ENCODE peak calls at places on chromosome 17, in eight cellular contexts. A is NT2/D1; H is esophagus squamous epithelium; K is adipocyte; Z is kidney; X is CD8-positive, alpha-beta T cell; R is sigmoid colon; E is prostate gland. O is an unnamed sample. For H3K4me1 and H3K36me3, the result is how much of the 10 kb centered on the place peaks cover.

GRCh38 chr17:58244958-58245357 is 6.6 kb downstream of the LPO start:
- DNase-seq in A (no peak), H (no peak), K (no peak), Z (no peak), X (no peak), R (no peak), E (no peak), O (no peak)

GRCh38 chr17:40086150-40087044 is 14.0 kb downstream of the NR1D1 start:
- DNase-seq in A (no peak), H (no peak), K (peak), Z (no peak), X (peak), R (no peak), E (no peak), O (peak)

GRCh38 chr17:50916708-50917417 is 50.7 kb upstream of the TOB1 start:
- DNase-seq in A (no peak), H (no peak), K (no peak), Z (no peak), X (no peak), R (no peak), E (no peak), O (no peak)

GRCh38 chr17:73436966-73437365 is 125.2 kb upstream of the CDC42EP4 start:
- DNase-seq in A (no peak), H (no peak), K (no peak), Z (peak), X (no peak), R (no peak), E (no peak), O (peak)

GRCh38 chr17:69506489-69506888 is 92.0 kb downstream of the MAP2K6 start:
- DNase-seq in A (no peak), H (no peak), K (no peak), Z (no peak), X (no peak), R (no peak), E (no peak), O (peak)

GRCh38 chr17:2064980-2065785 is 10.3 kb downstream of the HIC1 start:
- DNase-seq in A (no peak), H (no peak), K (peak), Z (peak), X (peak), R (no peak), E (no peak), O (peak)

GRCh38 chr17:50346313-50347086 is 574 bp downstream of the XYLT2 start:
- DNase-seq in A (no peak), H (no peak), K (peak), Z (peak), X (no peak), R (peak), E (peak), O (no peak)

GRCh38 chr17:59607817-59608403 is 11.8 kb upstream of the CLTC start:
- DNase-seq in A (no peak), H (no peak), K (no peak), Z (no peak), X (peak), R (no peak), E (no peak), O (peak)

GRCh38 chr17:3594056-3594810 is 15.0 kb downstream of the TRPV1 start:
- DNase-seq in A (no peak), H (no peak), K (peak), Z (peak), X (no peak), R (no peak), E (no peak), O (no peak)

GRCh38 chr17:77330602-77331081 is 189.9 kb downstream of the SEC14L1 start:
- DNase-seq in A (no peak), H (no peak), K (no peak), Z (peak), X (no peak), R (peak), E (no peak), O (no peak)

GRCh38 chr17:78128616-78129384 is at the start of gene TMC6:
- DNase-seq in A (no peak), H (no peak), K (peak), Z (peak), X (peak), R (peak), E (peak), O (peak)

GRCh38 chr17:2929881-2930533 is 133.4 kb downstream of the OR1D5 start:
- DNase-seq in A (peak), H (no peak), K (no peak), Z (no peak), X (peak), R (no peak), E (no peak), O (peak)

GRCh38 chr17:78045316-78045715 is 83.2 kb downstream of the TMC6 start:
- DNase-seq in A (no peak), H (no peak), K (no peak), Z (no peak), X (no peak), R (no peak), E (no peak), O (no peak)

GRCh38 chr17:46733837-46734516 is 84.5 kb downstream of the WNT3 start:
- DNase-seq in A (no peak), H (no peak), K (no peak), Z (no peak), X (no peak), R (no peak), E (no peak), O (no peak)

GRCh38 chr17:81164464-81165245 is 652 bp upstream of the PVALEF start:
- DNase-seq in A (no peak), H (no peak), K (no peak), Z (no peak), X (no peak), R (peak), E (peak), O (no peak)

GRCh38 chr17:81166033-81166472 is at the start of gene AATK:
- DNase-seq in A (no peak), H (no peak), K (peak), Z (no peak), X (no peak), R (no peak), E (no peak), O (no peak)

GRCh38 chr17:81163703-81164413 is 1.4 kb upstream of the PVALEF start:
- DNase-seq in A (no peak), H (no peak), K (no peak), Z (peak), X (no peak), R (no peak), E (no peak), O (no peak)

GRCh38 chr17:81167194-81167524 is 1.1 kb upstream of the AATK start:
- DNase-seq in A (no peak), H (no peak), K (no peak), Z (no peak), X (no peak), R (no peak), E (no peak), O (no peak)

DNA sequence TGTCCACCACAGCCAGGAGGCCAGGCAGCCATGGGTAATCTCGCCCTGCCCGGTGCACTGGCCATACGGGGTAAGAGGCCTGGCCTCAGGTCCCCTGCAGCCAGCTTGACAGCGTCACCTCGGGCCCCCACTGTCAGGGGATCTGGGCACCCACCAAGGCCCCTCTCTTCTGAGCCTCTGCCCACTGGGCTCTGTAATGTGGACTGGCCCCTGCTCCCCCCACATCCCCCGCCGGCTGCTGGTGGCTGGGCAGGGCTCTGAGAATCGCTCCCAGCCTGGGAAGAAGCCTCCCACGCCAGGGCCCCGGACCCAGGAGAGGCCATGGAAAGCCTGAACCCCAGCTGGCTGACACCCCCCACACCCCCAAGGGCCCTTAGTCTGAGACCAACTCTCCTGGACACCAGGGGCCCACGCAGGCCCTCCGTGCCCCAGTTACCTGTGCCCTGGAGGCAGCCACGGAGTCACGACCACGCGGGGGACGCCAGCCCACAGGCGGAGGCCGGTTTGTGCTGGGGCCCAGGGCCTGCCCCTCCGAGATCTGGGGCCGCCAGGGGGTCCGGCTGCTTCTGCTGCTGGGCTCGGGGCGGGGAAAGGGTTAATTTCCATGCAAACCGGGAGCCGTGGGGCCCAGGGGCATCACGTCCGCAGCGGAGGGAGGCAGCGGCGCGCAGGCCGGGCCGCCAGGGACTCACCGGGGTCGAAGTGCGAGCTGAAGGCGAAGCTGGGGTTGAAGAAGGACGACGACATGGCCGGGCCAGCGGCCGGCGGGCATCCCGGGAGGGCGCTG is at the start of gene PVALEF:
- DNase-seq in A (no peak), H (no peak), K (no peak), Z (peak), X (no peak), R (peak), E (no peak), O (no peak)
- H3K4me1 ChIP-seq in A (under half), H (under half), K (under half), Z (under half), X (under half), R (under half), E (under half), O (under half)

DNA sequence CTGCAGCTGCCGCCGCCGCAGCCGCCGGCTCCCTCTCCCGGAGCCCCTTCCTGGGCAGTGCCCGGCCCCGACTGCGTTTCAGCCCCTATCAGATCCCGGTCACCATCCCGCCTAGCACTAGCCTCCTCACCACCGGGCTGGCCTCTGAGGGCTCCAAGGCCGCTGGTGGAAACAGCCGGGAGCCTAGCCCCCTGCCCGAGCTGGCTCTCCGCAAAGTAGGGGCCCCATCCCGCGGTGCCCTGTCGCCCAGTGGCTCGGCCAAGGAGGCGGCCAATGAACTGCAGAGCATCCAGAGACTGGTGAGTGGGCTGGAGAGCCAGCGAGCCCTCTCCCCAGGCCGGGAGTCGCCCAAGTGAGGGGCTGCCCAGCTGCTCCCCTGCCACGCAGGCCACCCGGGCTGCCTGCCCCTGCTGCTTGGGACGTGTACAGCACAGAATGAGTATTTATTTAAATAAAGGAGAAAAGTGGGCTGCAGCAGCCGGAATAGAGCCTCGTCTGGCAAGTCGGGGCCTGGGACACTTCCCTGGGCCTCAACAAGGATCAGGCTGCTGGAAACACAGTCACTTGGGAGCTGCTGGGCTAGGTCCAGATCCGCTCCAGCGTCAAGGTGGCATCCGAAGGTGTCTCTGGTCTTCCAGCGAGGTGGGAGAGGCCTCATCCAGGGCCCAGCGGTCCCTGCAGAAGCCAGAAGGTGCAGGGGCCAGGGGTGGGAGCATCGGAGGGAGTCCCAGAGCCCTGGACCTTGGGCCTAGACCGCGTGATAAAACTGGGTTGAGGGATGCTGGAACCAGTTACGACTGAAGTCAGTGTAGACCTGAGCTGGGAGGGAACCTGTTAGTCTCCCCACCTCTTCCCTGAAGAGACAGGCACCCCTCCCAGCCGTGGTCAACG is 8.8 kb downstream of the TBX2 start:
- DNase-seq in A (no peak), H (no peak), K (peak), Z (peak), X (no peak), R (peak), E (no peak), O (no peak)
- H3K36me3 ChIP-seq in A (under half), H (under half), K (under half), Z (under half), X (under half), R (under half), E (under half), O (under half)

GRCh38 chr17:55533611-55534010 is 22.4 kb upstream of the SMIM36 start:
- DNase-seq in A (no peak), H (no peak), K (peak), Z (no peak), X (no peak), R (no peak), E (no peak), O (no peak)
- H3K4me1 ChIP-seq in A (under half), H (under half), K (under half), Z (under half), X (under half), R (under half), E (under half), O (under half)

DNA sequence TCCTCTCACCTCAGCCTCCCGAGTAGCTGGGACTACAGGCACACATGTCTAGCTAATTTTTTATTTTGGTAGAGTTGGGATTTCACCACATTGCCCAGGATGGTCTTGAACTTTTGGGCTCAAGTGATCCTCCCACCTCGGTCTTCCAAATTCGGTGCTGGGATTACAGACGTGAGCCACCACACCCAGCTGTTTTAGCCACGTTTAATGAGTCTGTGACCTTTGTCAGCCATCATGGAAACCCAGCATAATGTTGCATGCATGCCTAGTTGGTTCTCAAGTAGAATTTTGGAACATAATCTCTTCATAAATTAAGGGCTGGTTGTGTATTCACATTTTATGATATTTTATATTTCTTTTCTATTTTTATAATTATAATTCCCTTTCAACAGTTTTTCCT is 42.0 kb downstream of the GOSR1 start:
- DNase-seq in A (no peak), H (no peak), K (no peak), Z (no peak), X (no peak), R (no peak), E (no peak), O (no peak)
- H3K36me3 ChIP-seq in A (half or more), H (under half), K (under half), Z (under half), X (under half), R (under half), E (under half), O (under half)

GRCh38 chr17:17696871-17697633 is 15.8 kb downstream of the RAI1 start:
- DNase-seq in A (no peak), H (no peak), K (no peak), Z (no peak), X (no peak), R (no peak), E (peak), O (no peak)
- H3K4me1 ChIP-seq in A (under half), H (half or more), K (half or more), Z (half or more), X (under half), R (half or more), E (half or more), O (half or more)

GRCh38 chr17:81456091-81456490 is 56.5 kb downstream of the ACTG1 start:
- DNase-seq in A (no peak), H (no peak), K (no peak), Z (no peak), X (no peak), R (no peak), E (no peak), O (no peak)

GRCh38 chr17:81453712-81454111 is 58.5 kb downstream of the BAHCC1 start:
- DNase-seq in A (no peak), H (no peak), K (no peak), Z (no peak), X (peak), R (no peak), E (no peak), O (no peak)

GRCh38 chr17:81453049-81453448 is 57.8 kb downstream of the BAHCC1 start:
- DNase-seq in A (no peak), H (no peak), K (no peak), Z (no peak), X (no peak), R (no peak), E (no peak), O (peak)

GRCh38 chr17:81455387-81455786 is 57.2 kb downstream of the ACTG1 start:
- DNase-seq in A (no peak), H (no peak), K (no peak), Z (no peak), X (no peak), R (no peak), E (no peak), O (no peak)

GRCh38 chr17:81454473-81454872 is 58.1 kb downstream of the ACTG1 start:
- DNase-seq in A (no peak), H (no peak), K (no peak), Z (no peak), X (no peak), R (no peak), E (no peak), O (no peak)
- H3K36me3 ChIP-seq in A (under half), H (under half), K (under half), Z (under half), X (under half), R (under half), E (under half), O (under half)

GRCh38 chr17:8940866-8941471 is 24.5 kb downstream of the PIK3R5 start:
- DNase-seq in A (no peak), H (no peak), K (no peak), Z (no peak), X (peak), R (no peak), E (no peak), O (no peak)

GRCh38 chr17:8930664-8931063 is 34.8 kb downstream of the PIK3R5 start:
- DNase-seq in A (no peak), H (no peak), K (no peak), Z (no peak), X (no peak), R (no peak), E (no peak), O (no peak)

GRCh38 chr17:8939496-8940334 is 25.8 kb downstream of the PIK3R5 start:
- DNase-seq in A (no peak), H (no peak), K (no peak), Z (no peak), X (no peak), R (no peak), E (no peak), O (no peak)

DNA sequence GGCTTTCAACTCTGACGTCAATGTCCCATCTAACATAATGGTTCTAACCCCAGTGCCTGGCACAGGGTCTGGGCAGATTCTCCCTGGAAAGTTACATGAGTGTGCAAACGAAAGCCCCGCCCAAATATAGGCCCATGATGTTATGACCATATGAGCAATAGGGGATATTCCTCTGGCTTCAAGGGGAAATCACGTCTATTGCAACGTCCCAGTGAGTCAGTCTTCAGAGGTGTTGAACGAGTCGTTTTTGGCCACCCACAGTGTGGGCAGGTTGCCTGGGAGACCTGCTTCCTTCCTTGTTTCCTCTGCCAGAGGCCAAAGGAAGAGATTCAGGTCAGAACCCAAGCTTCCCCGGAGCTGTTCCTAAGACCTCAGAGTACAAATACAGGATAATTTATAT is 30.3 kb downstream of the PIK3R5 start:
- DNase-seq in A (no peak), H (no peak), K (no peak), Z (no peak), X (peak), R (no peak), E (no peak), O (no peak)
- H3K4me1 ChIP-seq in A (under half), H (under half), K (under half), Z (under half), X (under half), R (under half), E (under half), O (under half)

GRCh38 chr17:9918804-9919352 is 13.8 kb upstream of the RCVRN start:
- DNase-seq in A (no peak), H (no peak), K (no peak), Z (no peak), X (no peak), R (no peak), E (no peak), O (no peak)
- H3K36me3 ChIP-seq in A (under half), H (under half), K (under half), Z (under half), X (under half), R (under half), E (under half), O (under half)

DNA sequence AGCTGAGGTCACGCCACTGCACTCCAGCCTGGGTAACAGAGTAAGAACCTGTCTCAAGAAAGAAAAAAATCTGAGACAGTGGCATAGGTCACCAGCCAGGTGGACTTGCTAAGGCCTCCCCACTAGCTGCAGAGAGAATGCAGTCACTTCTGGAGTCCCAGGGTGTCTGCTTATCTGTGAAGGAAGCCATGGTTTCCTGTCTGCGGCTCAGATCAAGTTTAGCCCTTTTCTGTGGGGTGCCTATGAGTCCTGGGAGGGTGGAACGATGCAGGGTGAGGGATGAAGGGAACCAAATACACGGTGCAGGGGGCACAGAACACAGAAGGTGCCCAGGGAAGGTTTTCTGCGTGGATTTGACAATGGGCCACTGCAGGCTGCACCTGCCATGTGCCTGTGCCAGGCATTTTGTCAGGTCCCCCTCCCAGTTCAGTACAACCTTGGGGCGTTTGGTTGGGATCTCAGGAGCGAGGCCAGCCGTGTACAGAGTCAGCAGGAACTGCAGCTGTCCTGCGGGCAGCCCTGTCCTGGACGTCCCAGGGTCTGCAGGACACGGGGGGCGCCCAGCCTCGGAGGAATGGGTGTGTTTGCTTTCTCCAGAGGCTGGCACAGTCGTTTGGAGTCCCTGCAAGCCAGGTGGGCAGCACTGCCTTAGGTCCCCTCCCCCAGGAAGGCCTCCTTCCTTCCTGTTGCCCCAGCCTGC is 41.8 kb downstream of the RAB11FIP4 start:
- DNase-seq in A (no peak), H (no peak), K (no peak), Z (peak), X (peak), R (no peak), E (no peak), O (no peak)
- H3K4me1 ChIP-seq in A (under half), H (under half), K (under half), Z (under half), X (under half), R (under half), E (under half), O (under half)